ENCODE peak calls at places on chromosomes 12 and 14, in seven cellular contexts. One of them, this sample, is unnamed.

GRCh38 chr12:22979854-22980253 is 354.9 kb downstream of the ETNK1 start:
- DNase-seq in AG10803: no peak
- DNase-seq in NCI-H1092 treated with DMSO at 0.1 percent for 48 hours: no peak
- DNase-seq in effector memory CD4-positive, alpha-beta T cell: no peak
- DNase-seq in stimulated activated CD8-positive, alpha-beta memory T cell treated with anti-CD3 and anti-CD28 coated beads, Interleukin-7, amount 100 ng/mL, for 1 hour: no peak
- DNase-seq in islet precursor cell: no peak
- DNase-seq in stimulated activated CD4-positive, alpha-beta T cell treated with anti-CD3 and anti-CD28 coated beads, Interleukin-15, amount 100 ng/mL, for 1 hour: no peak
- DNase-seq in this sample: no peak

GRCh38 chr12:91910871-91911388 is 234.7 kb downstream of the BTG1 start:
- DNase-seq in AG10803: no peak
- DNase-seq in NCI-H1092 treated with DMSO at 0.1 percent for 48 hours: no peak
- DNase-seq in effector memory CD4-positive, alpha-beta T cell: no peak
- DNase-seq in stimulated activated CD8-positive, alpha-beta memory T cell treated with anti-CD3 and anti-CD28 coated beads, Interleukin-7, amount 100 ng/mL, for 1 hour: no peak
- DNase-seq in islet precursor cell: no peak
- DNase-seq in stimulated activated CD4-positive, alpha-beta T cell treated with anti-CD3 and anti-CD28 coated beads, Interleukin-15, amount 100 ng/mL, for 1 hour: no peak
- DNase-seq in this sample: no peak

GRCh38 chr14:104110491-104111209 is 25.1 kb downstream of the ASPG start:
- DNase-seq in AG10803: no peak
- DNase-seq in NCI-H1092 treated with DMSO at 0.1 percent for 48 hours: no peak
- DNase-seq in effector memory CD4-positive, alpha-beta T cell: no peak
- DNase-seq in stimulated activated CD8-positive, alpha-beta memory T cell treated with anti-CD3 and anti-CD28 coated beads, Interleukin-7, amount 100 ng/mL, for 1 hour: no peak
- DNase-seq in islet precursor cell: no peak
- DNase-seq in stimulated activated CD4-positive, alpha-beta T cell treated with anti-CD3 and anti-CD28 coated beads, Interleukin-15, amount 100 ng/mL, for 1 hour: no peak
- DNase-seq in this sample: no peak

GRCh38 chr12:98533723-98534251 is 18.4 kb downstream of the TMPO start:
- DNase-seq in AG10803: peak
- DNase-seq in NCI-H1092 treated with DMSO at 0.1 percent for 48 hours: no peak
- DNase-seq in effector memory CD4-positive, alpha-beta T cell: no peak
- DNase-seq in stimulated activated CD8-positive, alpha-beta memory T cell treated with anti-CD3 and anti-CD28 coated beads, Interleukin-7, amount 100 ng/mL, for 1 hour: no peak
- DNase-seq in islet precursor cell: no peak
- DNase-seq in stimulated activated CD4-positive, alpha-beta T cell treated with anti-CD3 and anti-CD28 coated beads, Interleukin-15, amount 100 ng/mL, for 1 hour: no peak
- DNase-seq in this sample: no peak

GRCh38 chr12:9334026-9334692 is 126.0 kb upstream of the PZP start:
- DNase-seq in AG10803: peak
- DNase-seq in NCI-H1092 treated with DMSO at 0.1 percent for 48 hours: no peak
- DNase-seq in effector memory CD4-positive, alpha-beta T cell: no peak
- DNase-seq in stimulated activated CD8-positive, alpha-beta memory T cell treated with anti-CD3 and anti-CD28 coated beads, Interleukin-7, amount 100 ng/mL, for 1 hour: no peak
- DNase-seq in islet precursor cell: peak
- DNase-seq in stimulated activated CD4-positive, alpha-beta T cell treated with anti-CD3 and anti-CD28 coated beads, Interleukin-15, amount 100 ng/mL, for 1 hour: no peak
- DNase-seq in this sample: no peak

GRCh38 chr14:30519961-30520360 is 39.0 kb upstream of the G2E3 start:
- DNase-seq in AG10803: no peak
- DNase-seq in NCI-H1092 treated with DMSO at 0.1 percent for 48 hours: peak
- DNase-seq in effector memory CD4-positive, alpha-beta T cell: no peak
- DNase-seq in stimulated activated CD8-positive, alpha-beta memory T cell treated with anti-CD3 and anti-CD28 coated beads, Interleukin-7, amount 100 ng/mL, for 1 hour: no peak
- DNase-seq in islet precursor cell: no peak
- DNase-seq in stimulated activated CD4-positive, alpha-beta T cell treated with anti-CD3 and anti-CD28 coated beads, Interleukin-15, amount 100 ng/mL, for 1 hour: no peak
- DNase-seq in this sample: no peak

GRCh38 chr12:121285856-121286255 is 10.7 kb downstream of the CAMKK2 start:
- DNase-seq in AG10803: no peak
- DNase-seq in NCI-H1092 treated with DMSO at 0.1 percent for 48 hours: no peak
- DNase-seq in effector memory CD4-positive, alpha-beta T cell: no peak
- DNase-seq in stimulated activated CD8-positive, alpha-beta memory T cell treated with anti-CD3 and anti-CD28 coated beads, Interleukin-7, amount 100 ng/mL, for 1 hour: no peak
- DNase-seq in islet precursor cell: no peak
- DNase-seq in stimulated activated CD4-positive, alpha-beta T cell treated with anti-CD3 and anti-CD28 coated beads, Interleukin-15, amount 100 ng/mL, for 1 hour: no peak
- DNase-seq in this sample: no peak

GRCh38 chr14:38209572-38210159 is 2.0 kb downstream of the SSTR1 start:
- DNase-seq in AG10803: peak
- DNase-seq in NCI-H1092 treated with DMSO at 0.1 percent for 48 hours: no peak
- DNase-seq in effector memory CD4-positive, alpha-beta T cell: no peak
- DNase-seq in stimulated activated CD8-positive, alpha-beta memory T cell treated with anti-CD3 and anti-CD28 coated beads, Interleukin-7, amount 100 ng/mL, for 1 hour: no peak
- DNase-seq in islet precursor cell: peak
- DNase-seq in stimulated activated CD4-positive, alpha-beta T cell treated with anti-CD3 and anti-CD28 coated beads, Interleukin-15, amount 100 ng/mL, for 1 hour: no peak
- DNase-seq in this sample: no peak

GRCh38 chr12:27870939-27871338 is 90.9 kb upstream of the MANSC4 start:
- DNase-seq in AG10803: peak
- DNase-seq in NCI-H1092 treated with DMSO at 0.1 percent for 48 hours: no peak
- DNase-seq in effector memory CD4-positive, alpha-beta T cell: no peak
- DNase-seq in stimulated activated CD8-positive, alpha-beta memory T cell treated with anti-CD3 and anti-CD28 coated beads, Interleukin-7, amount 100 ng/mL, for 1 hour: no peak
- DNase-seq in islet precursor cell: no peak
- DNase-seq in stimulated activated CD4-positive, alpha-beta T cell treated with anti-CD3 and anti-CD28 coated beads, Interleukin-15, amount 100 ng/mL, for 1 hour: no peak
- DNase-seq in this sample: no peak

GRCh38 chr14:65225299-65226159 is 123.2 kb upstream of the MAX start:
- DNase-seq in AG10803: no peak
- DNase-seq in NCI-H1092 treated with DMSO at 0.1 percent for 48 hours: peak
- DNase-seq in effector memory CD4-positive, alpha-beta T cell: no peak
- DNase-seq in stimulated activated CD8-positive, alpha-beta memory T cell treated with anti-CD3 and anti-CD28 coated beads, Interleukin-7, amount 100 ng/mL, for 1 hour: no peak
- DNase-seq in islet precursor cell: no peak
- DNase-seq in stimulated activated CD4-positive, alpha-beta T cell treated with anti-CD3 and anti-CD28 coated beads, Interleukin-15, amount 100 ng/mL, for 1 hour: no peak
- DNase-seq in this sample: no peak

GRCh38 chr14:71267691-71268090 is 360.4 kb downstream of the PCNX1 start:
- DNase-seq in AG10803: no peak
- DNase-seq in NCI-H1092 treated with DMSO at 0.1 percent for 48 hours: no peak
- DNase-seq in effector memory CD4-positive, alpha-beta T cell: no peak
- DNase-seq in stimulated activated CD8-positive, alpha-beta memory T cell treated with anti-CD3 and anti-CD28 coated beads, Interleukin-7, amount 100 ng/mL, for 1 hour: no peak
- DNase-seq in islet precursor cell: no peak
- DNase-seq in stimulated activated CD4-positive, alpha-beta T cell treated with anti-CD3 and anti-CD28 coated beads, Interleukin-15, amount 100 ng/mL, for 1 hour: no peak
- DNase-seq in this sample: no peak

This sample was measured in DMS79.